ENCODE peak calls at places on chromosomes 16 and 17, in eight cellular contexts. One of them, this sample, is unnamed. For H3K9me3 and H3K36me3, the result is how much of the 10 kb centered on the place peaks cover.

GRCh38 chr17:1485311-1485747 is 7.2 kb downstream of the MYO1C start:
- DNase-seq in effector memory CD4-positive, alpha-beta T cell: no peak
- DNase-seq in neural progenitor cell: peak
- DNase-seq in cardiac muscle cell: peak
- DNase-seq in fibroblast of lung: peak
- DNase-seq in mammary epithelial cell: no peak
- DNase-seq in MM.1S: no peak
- DNase-seq in adipocyte: peak
- DNase-seq in this sample: peak

GRCh38 chr17:4542726-4543191 is 12.4 kb downstream of the MYBBP1A start:
- DNase-seq in effector memory CD4-positive, alpha-beta T cell: no peak
- DNase-seq in neural progenitor cell: no peak
- DNase-seq in cardiac muscle cell: no peak
- DNase-seq in fibroblast of lung: no peak
- DNase-seq in mammary epithelial cell: no peak
- DNase-seq in MM.1S: no peak
- DNase-seq in adipocyte: no peak
- DNase-seq in this sample: no peak

GRCh38 chr16:84056933-84057332 is 14.3 kb upstream of the SLC38A8 start:
- DNase-seq in effector memory CD4-positive, alpha-beta T cell: no peak
- DNase-seq in neural progenitor cell: no peak
- DNase-seq in cardiac muscle cell: no peak
- DNase-seq in fibroblast of lung: no peak
- DNase-seq in mammary epithelial cell: no peak
- DNase-seq in MM.1S: no peak
- DNase-seq in adipocyte: no peak
- DNase-seq in this sample: no peak

GRCh38 chr16:34803683-34804416 is 1344.4 kb downstream of the TP53TG3F start:
- DNase-seq in effector memory CD4-positive, alpha-beta T cell: no peak
- DNase-seq in neural progenitor cell: no peak
- DNase-seq in cardiac muscle cell: no peak
- DNase-seq in fibroblast of lung: no peak
- DNase-seq in mammary epithelial cell: no peak
- DNase-seq in MM.1S: no peak
- DNase-seq in adipocyte: no peak
- DNase-seq in this sample: no peak

GRCh38 chr16:28561557-28562187 is 8.0 kb downstream of the SGF29 start:
- DNase-seq in effector memory CD4-positive, alpha-beta T cell: no peak
- DNase-seq in neural progenitor cell: no peak
- DNase-seq in cardiac muscle cell: no peak
- DNase-seq in fibroblast of lung: no peak
- DNase-seq in mammary epithelial cell: no peak
- DNase-seq in MM.1S: no peak
- DNase-seq in adipocyte: no peak
- DNase-seq in this sample: no peak

GRCh38 chr16:30715777-30716445 is 16.9 kb downstream of the SRCAP start:
- DNase-seq in effector memory CD4-positive, alpha-beta T cell: no peak
- DNase-seq in neural progenitor cell: no peak
- DNase-seq in cardiac muscle cell: peak
- DNase-seq in fibroblast of lung: no peak
- DNase-seq in mammary epithelial cell: peak
- DNase-seq in MM.1S: no peak
- DNase-seq in adipocyte: no peak
- DNase-seq in this sample: no peak

GRCh38 chr16:278863-279366 is 1.5 kb upstream of the ARHGDIG start:
- DNase-seq in effector memory CD4-positive, alpha-beta T cell: no peak
- DNase-seq in neural progenitor cell: peak
- DNase-seq in cardiac muscle cell: peak
- DNase-seq in fibroblast of lung: peak
- DNase-seq in mammary epithelial cell: peak
- DNase-seq in MM.1S: no peak
- DNase-seq in adipocyte: peak
- DNase-seq in this sample: no peak

GRCh38 chr17:76266244-76266938 is 1.2 kb downstream of the UBALD2 start:
- DNase-seq in effector memory CD4-positive, alpha-beta T cell: no peak
- DNase-seq in neural progenitor cell: no peak
- DNase-seq in cardiac muscle cell: peak
- DNase-seq in fibroblast of lung: peak
- DNase-seq in mammary epithelial cell: no peak
- DNase-seq in MM.1S: no peak
- DNase-seq in adipocyte: peak
- DNase-seq in this sample: peak

GRCh38 chr16:66970775-66971725 is 10.0 kb downstream of the CES3 start:
- DNase-seq in effector memory CD4-positive, alpha-beta T cell: no peak
- DNase-seq in neural progenitor cell: no peak
- DNase-seq in cardiac muscle cell: no peak
- DNase-seq in fibroblast of lung: no peak
- DNase-seq in mammary epithelial cell: peak
- DNase-seq in MM.1S: no peak
- DNase-seq in adipocyte: no peak
- DNase-seq in this sample: no peak

GRCh38 chr16:73382921-73383594 is 335.1 kb upstream of the ZFHX3 start:
- DNase-seq in effector memory CD4-positive, alpha-beta T cell: no peak
- DNase-seq in neural progenitor cell: peak
- DNase-seq in cardiac muscle cell: no peak
- DNase-seq in fibroblast of lung: no peak
- DNase-seq in mammary epithelial cell: no peak
- DNase-seq in MM.1S: no peak
- DNase-seq in adipocyte: no peak
- DNase-seq in this sample: no peak

GRCh38 chr17:68812876-68813584 is 142.2 kb downstream of the ABCA8 start:
- DNase-seq in effector memory CD4-positive, alpha-beta T cell: no peak
- DNase-seq in neural progenitor cell: no peak
- DNase-seq in cardiac muscle cell: peak
- DNase-seq in fibroblast of lung: no peak
- DNase-seq in mammary epithelial cell: no peak
- DNase-seq in MM.1S: no peak
- DNase-seq in adipocyte: no peak
- DNase-seq in this sample: no peak

GRCh38 chr16:80656731-80657150 is 115.9 kb downstream of the DYNLRB2 start:
- DNase-seq in effector memory CD4-positive, alpha-beta T cell: no peak
- DNase-seq in neural progenitor cell: peak
- DNase-seq in cardiac muscle cell: no peak
- DNase-seq in fibroblast of lung: no peak
- DNase-seq in mammary epithelial cell: no peak
- DNase-seq in MM.1S: peak
- DNase-seq in adipocyte: no peak
- DNase-seq in this sample: no peak

GRCh38 chr17:45276031-45276430 is 14.1 kb upstream of the SPATA32 start:
- DNase-seq in effector memory CD4-positive, alpha-beta T cell: no peak
- DNase-seq in neural progenitor cell: no peak
- DNase-seq in cardiac muscle cell: peak
- DNase-seq in fibroblast of lung: peak
- DNase-seq in mammary epithelial cell: no peak
- DNase-seq in MM.1S: no peak
- DNase-seq in adipocyte: peak
- DNase-seq in this sample: peak

GRCh38 chr16:66927012-66927436 is 1.7 kb upstream of the RRAD start:
- DNase-seq in effector memory CD4-positive, alpha-beta T cell: no peak
- DNase-seq in neural progenitor cell: no peak
- DNase-seq in cardiac muscle cell: peak
- DNase-seq in fibroblast of lung: peak
- DNase-seq in mammary epithelial cell: peak
- DNase-seq in MM.1S: no peak
- DNase-seq in adipocyte: peak
- DNase-seq in this sample: peak

GRCh38 chr16:31179747-31180458 is at the start of gene FUS:
- DNase-seq in effector memory CD4-positive, alpha-beta T cell: peak
- DNase-seq in neural progenitor cell: peak
- DNase-seq in cardiac muscle cell: peak
- DNase-seq in fibroblast of lung: peak
- DNase-seq in mammary epithelial cell: peak
- DNase-seq in MM.1S: peak
- DNase-seq in adipocyte: peak
- DNase-seq in this sample: peak

GRCh38 chr17:57751971-57752905 is 7.1 kb upstream of the CCDC182 start:
- DNase-seq in effector memory CD4-positive, alpha-beta T cell: no peak
- DNase-seq in neural progenitor cell: no peak
- DNase-seq in cardiac muscle cell: no peak
- DNase-seq in fibroblast of lung: no peak
- DNase-seq in mammary epithelial cell: no peak
- DNase-seq in MM.1S: no peak
- DNase-seq in adipocyte: no peak
- DNase-seq in this sample: no peak

GRCh38 chr17:57751348-57751970 is 6.4 kb upstream of the CCDC182 start:
- DNase-seq in effector memory CD4-positive, alpha-beta T cell: no peak
- DNase-seq in neural progenitor cell: no peak
- DNase-seq in cardiac muscle cell: peak
- DNase-seq in fibroblast of lung: peak
- DNase-seq in mammary epithelial cell: no peak
- DNase-seq in MM.1S: no peak
- DNase-seq in adipocyte: peak
- DNase-seq in this sample: no peak

GRCh38 chr17:57750930-57751329 is 5.8 kb upstream of the CCDC182 start:
- DNase-seq in effector memory CD4-positive, alpha-beta T cell: no peak
- DNase-seq in neural progenitor cell: no peak
- DNase-seq in cardiac muscle cell: peak
- DNase-seq in fibroblast of lung: no peak
- DNase-seq in mammary epithelial cell: no peak
- DNase-seq in MM.1S: no peak
- DNase-seq in adipocyte: no peak
- DNase-seq in this sample: no peak

GRCh38 chr17:57749701-57750100 is 4.6 kb upstream of the CCDC182 start:
- DNase-seq in effector memory CD4-positive, alpha-beta T cell: no peak
- DNase-seq in neural progenitor cell: no peak
- DNase-seq in cardiac muscle cell: no peak
- DNase-seq in fibroblast of lung: no peak
- DNase-seq in mammary epithelial cell: no peak
- DNase-seq in MM.1S: no peak
- DNase-seq in adipocyte: no peak
- DNase-seq in this sample: no peak

GRCh38 chr17:57750109-57750845 is 5.2 kb upstream of the CCDC182 start:
- DNase-seq in effector memory CD4-positive, alpha-beta T cell: no peak
- DNase-seq in neural progenitor cell: no peak
- DNase-seq in cardiac muscle cell: no peak
- DNase-seq in fibroblast of lung: no peak
- DNase-seq in mammary epithelial cell: no peak
- DNase-seq in MM.1S: no peak
- DNase-seq in adipocyte: no peak
- DNase-seq in this sample: no peak
- H3K4me3 ChIP-seq in effector memory CD4-positive, alpha-beta T cell: no peak
- H3K4me3 ChIP-seq in neural progenitor cell: no peak
- H3K4me3 ChIP-seq in cardiac muscle cell: no peak
- H3K4me3 ChIP-seq in fibroblast of lung: no peak
- H3K4me3 ChIP-seq in mammary epithelial cell: no peak
- H3K4me3 ChIP-seq in MM.1S: no peak
- H3K4me3 ChIP-seq in adipocyte: no peak
- H3K4me3 ChIP-seq in this sample: no peak

DNA sequence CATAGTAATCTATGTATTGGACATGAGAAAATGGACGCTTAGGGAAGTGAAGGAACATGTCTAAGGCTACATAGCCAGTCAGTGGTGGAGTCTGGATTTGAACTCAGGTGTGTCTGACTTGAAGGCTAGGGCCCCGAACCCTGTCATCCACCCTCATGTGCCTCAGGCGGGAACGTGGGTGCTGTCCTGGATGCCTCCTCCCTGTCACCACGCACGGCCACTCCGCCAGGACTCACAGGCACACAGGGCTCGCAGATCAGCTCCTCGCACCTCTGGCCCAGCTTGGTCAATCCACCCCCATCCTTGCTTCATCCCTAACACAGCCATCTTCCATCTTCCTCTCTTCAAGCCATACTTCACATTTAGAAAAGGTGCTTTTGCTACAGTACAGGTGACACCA is 154.7 kb downstream of the KCNJ12 start:
- DNase-seq in effector memory CD4-positive, alpha-beta T cell: no peak
- DNase-seq in neural progenitor cell: no peak
- DNase-seq in cardiac muscle cell: no peak
- DNase-seq in fibroblast of lung: no peak
- DNase-seq in mammary epithelial cell: no peak
- DNase-seq in MM.1S: no peak
- DNase-seq in adipocyte: no peak
- DNase-seq in this sample: no peak
- H3K9me3 ChIP-seq in effector memory CD4-positive, alpha-beta T cell: under half
- H3K9me3 ChIP-seq in neural progenitor cell: under half
- H3K9me3 ChIP-seq in cardiac muscle cell: under half
- H3K9me3 ChIP-seq in fibroblast of lung: under half
- H3K9me3 ChIP-seq in mammary epithelial cell: under half
- H3K9me3 ChIP-seq in MM.1S: under half
- H3K9me3 ChIP-seq in adipocyte: under half
- H3K9me3 ChIP-seq in this sample: under half

GRCh38 chr16:22352726-22353125 is 21.7 kb downstream of the CDR2 start:
- DNase-seq in effector memory CD4-positive, alpha-beta T cell: no peak
- DNase-seq in neural progenitor cell: no peak
- DNase-seq in cardiac muscle cell: no peak
- DNase-seq in fibroblast of lung: no peak
- DNase-seq in mammary epithelial cell: no peak
- DNase-seq in MM.1S: no peak
- DNase-seq in adipocyte: no peak
- DNase-seq in this sample: no peak

GRCh38 chr16:22355487-22355908 is 18.9 kb downstream of the CDR2 start:
- DNase-seq in effector memory CD4-positive, alpha-beta T cell: no peak
- DNase-seq in neural progenitor cell: no peak
- DNase-seq in cardiac muscle cell: no peak
- DNase-seq in fibroblast of lung: no peak
- DNase-seq in mammary epithelial cell: no peak
- DNase-seq in MM.1S: peak
- DNase-seq in adipocyte: no peak
- DNase-seq in this sample: no peak

GRCh38 chr16:22353188-22353919 is 21.1 kb downstream of the CDR2 start:
- DNase-seq in effector memory CD4-positive, alpha-beta T cell: no peak
- DNase-seq in neural progenitor cell: no peak
- DNase-seq in cardiac muscle cell: peak
- DNase-seq in fibroblast of lung: peak
- DNase-seq in mammary epithelial cell: peak
- DNase-seq in MM.1S: no peak
- DNase-seq in adipocyte: peak
- DNase-seq in this sample: peak

GRCh38 chr16:22353933-22354541 is 20.4 kb downstream of the CDR2 start:
- DNase-seq in effector memory CD4-positive, alpha-beta T cell: no peak
- DNase-seq in neural progenitor cell: no peak
- DNase-seq in cardiac muscle cell: no peak
- DNase-seq in fibroblast of lung: no peak
- DNase-seq in mammary epithelial cell: no peak
- DNase-seq in MM.1S: no peak
- DNase-seq in adipocyte: no peak
- DNase-seq in this sample: no peak

DNA sequence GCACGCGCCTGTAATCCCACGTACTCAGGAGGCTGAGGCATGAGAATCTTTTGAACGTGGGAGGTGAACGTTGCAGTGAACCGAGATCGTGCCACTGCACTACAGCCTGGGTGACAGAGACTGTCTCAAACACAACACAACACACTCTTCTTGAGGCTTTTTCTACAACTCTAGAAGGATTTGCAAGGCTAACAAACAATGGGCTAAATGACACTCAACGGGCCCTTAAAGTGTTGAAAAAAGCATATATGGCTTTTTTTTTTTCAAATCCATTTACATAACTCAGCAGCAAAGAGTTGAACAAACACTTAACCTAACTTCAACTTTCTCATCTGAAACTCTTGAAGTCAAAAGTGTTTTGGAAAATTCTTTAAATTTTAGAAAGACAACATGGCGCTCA is 22.3 kb downstream of the CDR2 start:
- DNase-seq in effector memory CD4-positive, alpha-beta T cell: no peak
- DNase-seq in neural progenitor cell: no peak
- DNase-seq in cardiac muscle cell: no peak
- DNase-seq in fibroblast of lung: no peak
- DNase-seq in mammary epithelial cell: no peak
- DNase-seq in MM.1S: no peak
- DNase-seq in adipocyte: no peak
- DNase-seq in this sample: no peak
- H3K36me3 ChIP-seq in effector memory CD4-positive, alpha-beta T cell: under half
- H3K36me3 ChIP-seq in neural progenitor cell: under half
- H3K36me3 ChIP-seq in cardiac muscle cell: under half
- H3K36me3 ChIP-seq in fibroblast of lung: under half
- H3K36me3 ChIP-seq in mammary epithelial cell: under half
- H3K36me3 ChIP-seq in MM.1S: under half
- H3K36me3 ChIP-seq in adipocyte: under half
- H3K36me3 ChIP-seq in this sample: half or more

GRCh38 chr16:57484515-57485005 is 1.7 kb downstream of the DOK4 start:
- DNase-seq in effector memory CD4-positive, alpha-beta T cell: no peak
- DNase-seq in neural progenitor cell: no peak
- DNase-seq in cardiac muscle cell: no peak
- DNase-seq in fibroblast of lung: no peak
- DNase-seq in mammary epithelial cell: no peak
- DNase-seq in MM.1S: no peak
- DNase-seq in adipocyte: no peak
- DNase-seq in this sample: no peak
- H3K4me3 ChIP-seq in effector memory CD4-positive, alpha-beta T cell: no peak
- H3K4me3 ChIP-seq in neural progenitor cell: no peak
- H3K4me3 ChIP-seq in cardiac muscle cell: peak
- H3K4me3 ChIP-seq in fibroblast of lung: no peak
- H3K4me3 ChIP-seq in mammary epithelial cell: no peak
- H3K4me3 ChIP-seq in MM.1S: no peak
- H3K4me3 ChIP-seq in adipocyte: no peak
- H3K4me3 ChIP-seq in this sample: no peak

This sample was measured in MG63.